ENCODE peak calls at places on chromosomes 4 and X, in ten cellular contexts. F is suprapubic skin, H is AG10803, A is GM06990, W is AG09319, B is stomach, U is left lung, T is HFF-Myc, P is choroid plexus epithelial cell, E is fibroblast of villous mesenchyme. R is an unnamed sample.

GRCh38 chr4:140237616-140238352 is 83.8 kb upstream of the MAML3 start:
- DNase-seq in F (peak), H (peak), A (no peak), W (peak), B (peak), U (peak), T (peak), P (peak), E (peak), R (peak)

GRCh38 chr4:53601251-53601764 is 10.0 kb upstream of the LNX1 start:
- DNase-seq in F (no peak), H (no peak), A (peak), W (no peak), B (no peak), U (no peak), T (no peak), P (peak), E (no peak), R (peak)

GRCh38 chr4:24096603-24097002 is 206.8 kb upstream of the PPARGC1A start:
- DNase-seq in F (no peak), H (no peak), A (no peak), W (no peak), B (no peak), U (no peak), T (no peak), P (no peak), E (no peak), R (no peak)

GRCh38 chr4:56297801-56298200 is 89.5 kb downstream of the AASDH start:
- DNase-seq in F (no peak), H (no peak), A (no peak), W (no peak), B (no peak), U (no peak), T (no peak), P (no peak), E (no peak), R (no peak)

GRCh38 chrX:12825801-12826200 is 34.6 kb downstream of the PRPS2 start:
- DNase-seq in F (no peak), H (no peak), A (no peak), W (no peak), B (no peak), U (no peak), T (no peak), P (peak), E (no peak), R (peak)

GRCh38 chrX:2848806-2849420 is 20.2 kb downstream of the GYG2 start:
- DNase-seq in F (no peak), H (peak), A (no peak), W (no peak), B (no peak), U (no peak), T (no peak), P (peak), E (peak), R (peak)

GRCh38 chr4:137124278-137124932 is 407.9 kb downstream of the PCDH18 start:
- DNase-seq in F (no peak), H (peak), A (no peak), W (peak), B (no peak), U (no peak), T (peak), P (peak), E (peak), R (peak)

GRCh38 chr4:3485011-3485881 is 22.1 kb downstream of the DOK7 start:
- DNase-seq in F (no peak), H (no peak), A (peak), W (no peak), B (no peak), U (no peak), T (no peak), P (no peak), E (no peak), R (no peak)

GRCh38 chrX:38857736-38858432 is 56.6 kb downstream of the MID1IP1 start:
- DNase-seq in F (no peak), H (no peak), A (no peak), W (no peak), B (no peak), U (no peak), T (no peak), P (no peak), E (no peak), R (no peak)

GRCh38 chr4:7103599-7104365 is 35.9 kb upstream of the GRPEL1 start:
- DNase-seq in F (peak), H (no peak), A (no peak), W (no peak), B (peak), U (no peak), T (no peak), P (no peak), E (no peak), R (no peak)

GRCh38 chr4:2092653-2093000 is 33.5 kb downstream of the NAT8L start:
- DNase-seq in F (no peak), H (no peak), A (no peak), W (no peak), B (peak), U (no peak), T (no peak), P (no peak), E (no peak), R (no peak)

GRCh38 chr4:6200011-6200921 is at the start of gene JAKMIP1:
- DNase-seq in F (no peak), H (peak), A (peak), W (peak), B (peak), U (peak), T (no peak), P (peak), E (peak), R (peak)

GRCh38 chr4:1809754-1810502 is 16.8 kb downstream of the FGFR3 start:
- DNase-seq in F (no peak), H (peak), A (peak), W (peak), B (peak), U (peak), T (peak), P (peak), E (peak), R (peak)

GRCh38 chr4:7135389-7135746 is 57.0 kb upstream of the SORCS2 start:
- DNase-seq in F (no peak), H (peak), A (no peak), W (no peak), B (no peak), U (no peak), T (no peak), P (peak), E (no peak), R (peak)

GRCh38 chrX:68694429-68695205 is 47.2 kb downstream of the STARD8 start:
- DNase-seq in F (no peak), H (no peak), A (no peak), W (no peak), B (no peak), U (no peak), T (no peak), P (no peak), E (no peak), R (no peak)

GRCh38 chr4:152221816-152222516 is 313.9 kb downstream of the FBXW7 start:
- DNase-seq in F (no peak), H (no peak), A (no peak), W (no peak), B (no peak), U (no peak), T (no peak), P (no peak), E (no peak), R (no peak)

GRCh38 chr4:154135576-154135975 is 346.7 kb upstream of the SFRP2 start:
- DNase-seq in F (no peak), H (no peak), A (no peak), W (no peak), B (no peak), U (no peak), T (no peak), P (no peak), E (no peak), R (no peak)

GRCh38 chr4:147201016-147201415 is 255.4 kb upstream of the TTC29 start:
- DNase-seq in F (no peak), H (no peak), A (no peak), W (no peak), B (no peak), U (no peak), T (no peak), P (peak), E (peak), R (no peak)

GRCh38 chr4:25299476-25300203 is 12.9 kb upstream of the ZCCHC4 start:
- DNase-seq in F (no peak), H (no peak), A (no peak), W (no peak), B (peak), U (no peak), T (no peak), P (no peak), E (no peak), R (no peak)

GRCh38 chrX:28979876-28980275 is 392.6 kb downstream of the IL1RAPL1 start:
- DNase-seq in F (no peak), H (no peak), A (no peak), W (no peak), B (no peak), U (no peak), T (no peak), P (peak), E (no peak), R (no peak)

GRCh38 chr4:114364857-114365256 is 233.8 kb upstream of the UGT8 start:
- DNase-seq in F (no peak), H (peak), A (no peak), W (no peak), B (no peak), U (no peak), T (peak), P (peak), E (peak), R (peak)

GRCh38 chr4:184934184-184934583 is 84.1 kb upstream of the HELT start:
- DNase-seq in F (no peak), H (no peak), A (no peak), W (no peak), B (no peak), U (no peak), T (no peak), P (peak), E (no peak), R (no peak)

GRCh38 chr4:152257601-152258066 is 278.3 kb downstream of the FBXW7 start:
- DNase-seq in F (no peak), H (peak), A (no peak), W (no peak), B (no peak), U (no peak), T (no peak), P (peak), E (no peak), R (peak)

GRCh38 chr4:143455211-143455610 is 58.3 kb upstream of the SMARCA5 start:
- DNase-seq in F (no peak), H (no peak), A (no peak), W (no peak), B (no peak), U (no peak), T (no peak), P (peak), E (peak), R (no peak)

GRCh38 chr4:103499094-103499493 is 220.7 kb downstream of the TACR3 start:
- DNase-seq in F (no peak), H (peak), A (no peak), W (no peak), B (no peak), U (no peak), T (peak), P (peak), E (no peak), R (peak)

GRCh38 chrX:41382699-41383645 is 49.0 kb downstream of the DDX3X start:
- DNase-seq in F (no peak), H (peak), A (no peak), W (no peak), B (no peak), U (no peak), T (no peak), P (peak), E (peak), R (peak)

GRCh38 chr4:138053601-138054322 is 188.4 kb downstream of the SLC7A11 start:
- DNase-seq in F (no peak), H (peak), A (no peak), W (no peak), B (no peak), U (no peak), T (peak), P (peak), E (peak), R (peak)

GRCh38 chrX:48021026-48021900 is 14.5 kb downstream of the SPACA5 start:
- DNase-seq in F (no peak), H (peak), A (peak), W (peak), B (peak), U (peak), T (peak), P (peak), E (peak), R (peak)

GRCh38 chr4:145716200-145716599 is 36.3 kb downstream of the C4orf51 start:
- DNase-seq in F (no peak), H (peak), A (no peak), W (no peak), B (no peak), U (no peak), T (no peak), P (peak), E (no peak), R (peak)

GRCh38 chr4:185931986-185932385 is 120.0 kb upstream of the SORBS2 start:
- DNase-seq in F (no peak), H (no peak), A (no peak), W (no peak), B (no peak), U (no peak), T (no peak), P (peak), E (no peak), R (peak)

GRCh38 chrX:120446503-120446902 is 22.6 kb downstream of the LAMP2 start:
- DNase-seq in F (no peak), H (peak), A (no peak), W (no peak), B (no peak), U (no peak), T (peak), P (peak), E (peak), R (peak)
- TF ChIP-seq CTCF in F (no peak), H (no peak), A (no peak), W (no peak), B (no peak), U (no peak), T (no peak), P (peak), E (peak), R (no peak)

DNA sequence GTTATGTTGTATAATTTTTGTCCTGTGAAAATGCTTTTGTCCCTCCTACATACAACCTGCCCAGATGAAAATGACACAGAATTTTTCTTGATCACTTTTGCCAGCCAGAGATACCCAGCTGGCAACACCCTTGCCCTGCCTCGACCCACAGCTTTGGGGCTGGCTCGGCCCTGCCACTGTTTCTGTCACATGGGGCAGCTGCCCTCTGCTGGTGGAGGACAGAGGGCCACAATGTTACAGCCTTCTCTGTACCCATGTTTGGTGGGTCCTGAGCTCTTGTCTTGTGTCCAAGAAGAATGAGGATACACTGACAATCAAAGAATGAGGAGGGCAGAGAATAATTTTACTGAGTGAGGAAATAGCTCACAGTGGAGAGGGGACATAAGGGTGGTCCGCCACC is 31.1 kb downstream of the BMP15 start:
- DNase-seq in F (no peak), H (no peak), A (no peak), W (no peak), B (no peak), U (peak), T (no peak), P (peak), E (no peak), R (no peak)
- TF ChIP-seq CTCF in F (no peak), H (peak), A (peak), W (peak), B (no peak), U (peak), T (peak), P (peak), E (peak), R (peak)

GRCh38 chrX:23634181-23634580 is 33.1 kb upstream of the PRDX4 start:
- DNase-seq in F (no peak), H (no peak), A (no peak), W (no peak), B (no peak), U (no peak), T (no peak), P (peak), E (peak), R (peak)
- TF ChIP-seq CTCF in F (no peak), H (no peak), A (no peak), W (no peak), B (no peak), U (no peak), T (no peak), P (peak), E (no peak), R (no peak)

DNA sequence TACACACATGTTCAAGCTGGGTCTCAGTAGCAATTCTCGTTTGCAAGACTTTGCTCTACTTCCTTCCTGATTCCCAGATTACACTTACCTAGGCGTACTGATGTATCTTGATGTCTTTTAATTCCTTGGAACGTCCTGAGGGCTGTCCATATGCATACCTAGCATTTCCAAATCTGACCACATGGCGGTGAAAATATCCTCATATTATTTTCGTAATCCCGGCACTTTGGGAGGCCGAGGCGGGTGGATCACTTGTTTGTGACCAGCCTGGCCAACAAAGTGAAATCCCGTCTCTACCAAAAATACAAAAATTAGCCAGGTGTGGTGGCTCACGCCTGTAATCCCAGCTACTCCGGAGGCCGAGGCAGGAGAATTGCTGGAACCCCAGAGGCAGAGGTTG is 1786.3 kb upstream of the TENM3 start:
- DNase-seq in F (no peak), H (no peak), A (no peak), W (no peak), B (no peak), U (no peak), T (no peak), P (no peak), E (no peak), R (no peak)
- TF ChIP-seq CTCF in F (no peak), H (no peak), A (no peak), W (no peak), B (no peak), U (no peak), T (no peak), P (no peak), E (no peak), R (no peak)

DNA sequence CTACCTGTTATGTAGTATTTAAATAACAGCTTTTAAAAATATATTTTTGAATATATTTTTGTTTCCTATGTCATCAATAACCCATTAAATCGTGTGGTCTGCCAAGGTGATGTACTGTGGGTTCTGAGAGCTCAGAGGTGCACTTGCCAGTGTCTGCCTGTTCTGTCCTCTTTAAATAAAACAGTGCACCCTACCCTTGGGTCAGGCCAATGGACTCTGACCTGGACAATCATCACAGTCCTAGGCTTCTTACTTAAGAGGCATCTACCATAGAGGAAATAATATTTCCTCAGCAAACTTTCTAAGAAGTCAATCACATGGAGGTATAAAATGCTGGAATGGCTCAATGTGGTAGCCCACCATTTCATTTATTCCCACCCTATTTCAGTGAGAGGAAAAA is 26.0 kb upstream of the LHFPL1 start:
- DNase-seq in F (no peak), H (no peak), A (no peak), W (no peak), B (no peak), U (no peak), T (no peak), P (no peak), E (no peak), R (no peak)
- TF ChIP-seq CTCF in F (no peak), H (no peak), A (no peak), W (no peak), B (no peak), U (no peak), T (no peak), P (no peak), E (no peak), R (no peak)

DNA sequence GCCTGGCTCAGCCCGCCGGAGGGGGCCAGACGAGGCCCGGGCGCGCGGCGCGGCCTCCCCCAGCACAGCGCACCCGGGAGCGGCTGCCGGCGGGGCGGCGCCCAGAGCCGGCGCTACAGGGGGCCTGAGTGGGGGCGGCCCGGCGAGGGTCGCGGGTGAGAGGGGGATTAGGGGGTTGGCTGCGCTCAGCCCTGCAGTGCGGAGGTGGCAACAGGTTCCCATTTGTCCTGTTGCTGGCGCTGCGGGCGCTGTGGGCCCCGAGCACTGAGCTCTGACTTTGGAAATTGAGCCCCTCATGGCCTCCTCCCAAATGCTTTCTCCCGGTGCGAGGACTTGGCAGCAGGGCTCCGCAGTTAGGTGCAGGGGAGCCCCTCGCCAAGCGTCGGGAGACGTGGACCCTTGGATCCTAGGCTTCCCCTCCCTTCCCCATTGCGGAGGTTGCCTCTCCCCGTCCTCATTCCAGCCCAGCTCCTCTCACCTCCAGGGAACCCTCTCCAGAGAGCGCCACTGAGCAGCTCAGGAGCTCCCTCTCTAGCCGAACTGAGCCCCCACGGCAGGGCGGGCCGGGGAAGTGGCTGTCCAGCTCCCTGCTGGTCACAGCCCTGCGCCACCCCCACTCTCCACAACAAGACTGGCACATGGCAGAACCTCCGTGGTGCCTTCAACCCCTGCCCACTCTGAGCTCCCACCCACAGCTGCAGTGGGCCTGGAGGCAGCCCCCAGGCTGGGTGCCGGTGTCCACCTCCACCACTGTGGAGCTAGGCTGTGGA is 2.5 kb upstream of the DUSP9 start:
- DNase-seq in F (no peak), H (no peak), A (no peak), W (no peak), B (no peak), U (no peak), T (no peak), P (no peak), E (no peak), R (no peak)
- TF ChIP-seq CTCF in F (no peak), H (no peak), A (no peak), W (no peak), B (no peak), U (no peak), T (no peak), P (no peak), E (no peak), R (no peak)